ENCODE peak calls at places on chromosomes 11 and 22, in ten cellular contexts. Z, P, I, Q, S, F, Y, U, C and G are unnamed samples.

GRCh38 chr11:37972691-37973090 is 1374.7 kb upstream of the RAG2 start:
- DNase-seq in Y (peak), S (no peak), C (no peak), I (no peak), F (no peak), Z (peak), U (no peak), P (no peak), Q (no peak), G (no peak)

GRCh38 chr11:100576044-100577021 is 110.8 kb upstream of the ARHGAP42 start:
- DNase-seq in U (no peak), C (no peak), P (peak), Z (peak), Q (no peak), Y (peak), I (peak), S (no peak), F (no peak), G (peak)

GRCh38 chr11:92753161-92753560 is 216.3 kb upstream of the MTNR1B start:
- DNase-seq in Q (no peak), C (no peak), I (no peak), F (no peak), Z (no peak), S (no peak), U (no peak), Y (no peak), P (no peak), G (no peak)

GRCh38 chr11:32895471-32895870 is 2.9 kb downstream of the QSER1 start:
- DNase-seq in Z (no peak), C (no peak), S (no peak), Y (no peak), F (no peak), I (no peak), Q (no peak), P (no peak), U (no peak), G (no peak)

GRCh38 chr11:101428918-101429317 is 154.9 kb downstream of the TRPC6 start:
- DNase-seq in S (no peak), C (no peak), F (no peak), Y (peak), P (no peak), Z (peak), I (peak), Q (no peak), U (no peak), G (peak)

GRCh38 chr11:68457898-68458249 is 2.7 kb upstream of the PPP6R3 start:
- DNase-seq in C (no peak), Y (no peak), Z (no peak), F (no peak), I (no peak), P (no peak), Q (no peak), U (no peak), S (no peak), G (peak)

GRCh38 chr11:116578971-116579687 is 193.7 kb downstream of the BUD13 start:
- DNase-seq in P (no peak), F (no peak), Q (no peak), U (no peak), I (no peak), Z (no peak), Y (peak), C (no peak), S (no peak), G (no peak)

GRCh38 chr11:120335928-120336640 is at the start of gene ARHGEF12:
- DNase-seq in S (peak), I (peak), Y (peak), Z (peak), F (peak), P (peak), C (peak), Q (peak), U (peak), G (peak)

GRCh38 chr22:24216541-24217209 is 28.2 kb downstream of the GGT5 start:
- DNase-seq in S (no peak), U (peak), Z (no peak), Y (no peak), F (no peak), I (no peak), P (no peak), Q (no peak), C (no peak), G (no peak)

GRCh38 chr11:61972796-61973602 is 5.6 kb upstream of the FTH1 start:
- DNase-seq in I (no peak), Z (peak), C (no peak), U (no peak), P (peak), F (peak), Q (no peak), Y (no peak), S (no peak), G (peak)

GRCh38 chr11:721913-722811 is 16.1 kb downstream of the EPS8L2 start:
- DNase-seq in F (peak), S (peak), U (peak), Z (no peak), Y (no peak), I (peak), C (peak), Q (no peak), P (no peak), G (peak)

GRCh38 chr11:1879342-1879940 is 12.3 kb downstream of the PRR33 start:
- DNase-seq in C (no peak), Q (peak), Y (no peak), F (no peak), S (no peak), I (no peak), U (no peak), Z (no peak), P (no peak), G (no peak)

GRCh38 chr11:71947498-71947897 is 18.7 kb downstream of the RNF121 start:
- DNase-seq in P (no peak), Y (no peak), U (no peak), Z (no peak), I (no peak), S (no peak), Q (no peak), C (no peak), F (no peak), G (peak)

GRCh38 chr22:30314918-30315317 is 11.8 kb downstream of the TBC1D10A start:
- DNase-seq in I (no peak), Q (no peak), Y (no peak), F (no peak), S (peak), U (no peak), Z (no peak), P (no peak), C (peak), G (no peak)

GRCh38 chr11:43489869-43490465 is 131.2 kb downstream of the TTC17 start:
- DNase-seq in S (no peak), Y (no peak), U (no peak), Q (no peak), Z (no peak), C (no peak), F (no peak), P (no peak), I (no peak), G (peak)

GRCh38 chr11:117688255-117688797 is 108.7 kb downstream of the DSCAML1 start:
- DNase-seq in P (no peak), I (no peak), U (no peak), Q (no peak), S (no peak), F (no peak), Z (no peak), C (no peak), Y (no peak), G (no peak)

GRCh38 chr11:83863272-83863671 is 577.1 kb upstream of the CCDC90B start:
- DNase-seq in Y (no peak), U (no peak), F (no peak), Z (no peak), C (no peak), Q (no peak), I (no peak), P (no peak), S (no peak), G (no peak)

GRCh38 chr11:20013346-20014066 is 146.8 kb downstream of the DBX1 start:
- DNase-seq in S (no peak), C (no peak), Z (peak), P (no peak), I (no peak), U (no peak), Y (peak), F (no peak), Q (no peak), G (peak)

GRCh38 chr11:128552783-128553661 is 34.3 kb downstream of the ETS1 start:
- DNase-seq in C (no peak), P (peak), U (no peak), Q (no peak), Y (peak), F (no peak), Z (no peak), I (no peak), S (peak), G (no peak)

GRCh38 chr11:128500488-128500887 is 86.9 kb downstream of the ETS1 start:
- DNase-seq in F (no peak), P (no peak), C (no peak), Y (no peak), Z (no peak), U (no peak), Q (no peak), S (no peak), I (no peak), G (no peak)

GRCh38 chr11:46247664-46248063 is 29.8 kb upstream of the CREB3L1 start:
- DNase-seq in I (peak), U (peak), P (peak), Y (peak), S (no peak), Q (no peak), F (no peak), C (no peak), Z (peak), G (peak)

GRCh38 chr11:119316729-119317591 is at the start of gene MCAM:
- DNase-seq in U (no peak), I (no peak), Z (peak), S (no peak), P (no peak), Q (peak), C (no peak), Y (peak), F (peak), G (no peak)

GRCh38 chr22:48605125-48605524 is 1222.5 kb downstream of the BRD1 start:
- DNase-seq in U (no peak), F (no peak), Y (no peak), I (no peak), Q (no peak), P (no peak), S (no peak), C (no peak), Z (no peak), G (no peak)

GRCh38 chr11:10072142-10072541 is 221.9 kb downstream of the SBF2 start:
- DNase-seq in I (no peak), C (no peak), Q (no peak), Y (peak), F (no peak), U (no peak), Z (no peak), S (no peak), P (no peak), G (no peak)

GRCh38 chr22:24091551-24092420 is 80.7 kb downstream of the CABIN1 start:
- DNase-seq in Z (no peak), Y (no peak), P (no peak), Q (peak), C (no peak), U (no peak), S (no peak), F (no peak), I (no peak), G (no peak)

GRCh38 chr11:70578831-70579230 is 180.5 kb downstream of the CTTN start:
- DNase-seq in Q (no peak), Y (no peak), U (no peak), F (peak), S (no peak), Z (no peak), C (no peak), P (no peak), I (no peak), G (no peak)

GRCh38 chr11:130023204-130023603 is 20.6 kb upstream of the PRDM10 start:
- DNase-seq in I (no peak), P (peak), F (no peak), S (no peak), Z (peak), Y (peak), C (no peak), Q (no peak), U (no peak), G (no peak)

GRCh38 chr11:57871231-57871630 is 109.6 kb downstream of the CTNND1 start:
- DNase-seq in C (no peak), F (no peak), Y (no peak), Q (no peak), U (no peak), I (no peak), Z (no peak), P (no peak), S (no peak), G (no peak)

GRCh38 chr11:133595998-133596590 is 63.8 kb upstream of the OPCML start:
- DNase-seq in U (no peak), Z (no peak), I (no peak), Y (no peak), C (no peak), F (no peak), S (no peak), P (no peak), Q (no peak), G (no peak)

GRCh38 chr11:60316317-60316716 is 10.7 kb upstream of the MS4A6E start:
- DNase-seq in Q (no peak), P (no peak), Z (no peak), U (no peak), C (no peak), Y (no peak), I (peak), F (no peak), S (no peak), G (no peak)

GRCh38 chr11:1847006-1847735 is 5.7 kb upstream of the LSP1 start:
- DNase-seq in U (no peak), Q (no peak), F (peak), C (no peak), Z (no peak), I (no peak), Y (no peak), S (no peak), P (no peak), G (no peak)

GRCh38 chr11:91773090-91773489 is 451.5 kb upstream of the FAT3 start:
- DNase-seq in Q (no peak), P (no peak), S (no peak), U (no peak), C (no peak), I (no peak), F (no peak), Y (peak), Z (peak), G (no peak)

GRCh38 chr11:119808431-119809185 is 79.6 kb upstream of the NECTIN1 start:
- DNase-seq in I (no peak), Y (no peak), Q (no peak), U (no peak), Z (no peak), C (no peak), S (no peak), F (no peak), P (no peak), G (no peak)

GRCh38 chr22:39292002-39292401 is 27.4 kb downstream of the RPL3 start:
- DNase-seq in Z (peak), Q (no peak), U (no peak), I (no peak), S (no peak), Y (no peak), P (no peak), F (peak), C (no peak), G (no peak)

GRCh38 chr22:39289445-39290247 is 29.8 kb downstream of the RPL3 start:
- DNase-seq in F (peak), I (no peak), Y (no peak), Z (no peak), P (no peak), S (no peak), U (no peak), C (no peak), Q (no peak), G (no peak)

GRCh38 chr22:39291501-39291900 is 27.9 kb downstream of the RPL3 start:
- DNase-seq in I (no peak), Y (no peak), Q (no peak), U (no peak), Z (no peak), P (no peak), C (no peak), S (no peak), F (peak), G (no peak)

GRCh38 chr22:39290248-39290720 is 29.1 kb downstream of the RPL3 start:
- DNase-seq in F (no peak), U (no peak), Y (no peak), Q (no peak), C (no peak), P (peak), I (no peak), S (no peak), Z (peak), G (no peak)

DNA sequence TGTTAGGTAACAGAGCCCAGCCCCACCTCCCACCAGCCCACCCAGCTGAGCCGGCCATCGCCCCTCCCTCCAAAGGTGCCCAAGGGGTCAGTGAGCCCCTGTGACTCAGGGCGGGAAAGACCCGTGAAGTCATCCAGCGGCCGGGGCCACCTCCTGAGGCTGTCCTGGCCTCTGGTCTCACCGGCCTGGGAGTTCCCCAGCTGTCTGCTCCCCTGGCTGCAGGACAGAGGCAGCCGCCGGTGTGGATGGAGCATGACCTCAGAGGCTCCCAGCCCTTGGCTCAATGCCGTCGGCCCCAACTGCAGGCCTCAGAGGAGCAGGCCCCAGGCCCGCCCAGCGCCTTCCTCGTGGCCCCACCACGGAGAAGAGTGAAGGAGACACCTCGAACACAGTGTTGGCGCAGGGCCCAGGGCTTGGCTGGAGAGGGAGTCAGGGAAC is 28.7 kb downstream of the RPL3 start:
- DNase-seq in Z (peak), U (no peak), Y (peak), F (peak), Q (peak), P (peak), S (no peak), C (no peak), I (no peak), G (no peak)
- H3K27ac ChIP-seq in Z (peak), U (no peak), Y (no peak), F (peak), Q (peak), P (peak), S (no peak), C (no peak), I (no peak), G (no peak)

GRCh38 chr22:22507743-22508273 is 734 bp downstream of the ZNF280B start:
- DNase-seq in Q (no peak), Y (no peak), P (no peak), S (no peak), Z (no peak), U (peak), I (no peak), C (no peak), F (no peak), G (no peak)
- H3K27ac ChIP-seq in Q (no peak), Y (no peak), P (peak), S (no peak), Z (no peak), U (peak), I (no peak), C (no peak), F (no peak), G (no peak)

DNA sequence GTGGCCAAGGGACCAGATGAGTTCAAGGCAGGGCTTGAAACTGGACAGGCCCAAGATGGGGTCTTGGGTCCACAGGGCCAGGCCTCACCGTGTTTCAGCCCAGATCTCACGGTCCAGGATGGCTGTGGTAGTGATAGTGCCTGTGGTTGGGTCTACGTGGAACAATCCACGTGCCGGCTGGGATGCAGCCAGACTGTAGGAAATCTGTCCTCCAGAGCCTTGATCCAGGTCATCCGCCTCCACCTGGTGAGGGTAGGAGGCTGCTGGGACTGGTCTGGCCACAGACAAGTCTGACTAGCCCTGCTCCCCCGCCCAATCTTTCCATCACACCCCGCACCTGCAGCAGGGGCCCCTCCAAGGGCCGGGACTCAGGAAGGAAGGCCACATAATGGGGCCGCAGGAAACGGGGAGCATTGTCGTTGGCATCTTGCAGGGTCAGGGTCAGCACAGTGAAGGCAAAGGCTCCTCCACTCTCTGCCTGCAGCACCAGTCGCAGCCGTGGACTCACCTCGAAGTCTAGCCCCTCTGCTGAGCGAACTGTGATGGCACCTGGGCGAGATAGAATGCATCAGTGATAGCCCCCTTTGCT is 6.7 kb upstream of the TPP1 start:
- DNase-seq in Z (no peak), P (no peak), I (no peak), Y (no peak), Q (no peak), C (no peak), F (no peak), U (no peak), S (no peak), G (no peak)
- H3K27ac ChIP-seq in Z (no peak), P (no peak), I (no peak), Y (no peak), Q (no peak), C (no peak), F (no peak), U (no peak), S (no peak), G (no peak)

DNA sequence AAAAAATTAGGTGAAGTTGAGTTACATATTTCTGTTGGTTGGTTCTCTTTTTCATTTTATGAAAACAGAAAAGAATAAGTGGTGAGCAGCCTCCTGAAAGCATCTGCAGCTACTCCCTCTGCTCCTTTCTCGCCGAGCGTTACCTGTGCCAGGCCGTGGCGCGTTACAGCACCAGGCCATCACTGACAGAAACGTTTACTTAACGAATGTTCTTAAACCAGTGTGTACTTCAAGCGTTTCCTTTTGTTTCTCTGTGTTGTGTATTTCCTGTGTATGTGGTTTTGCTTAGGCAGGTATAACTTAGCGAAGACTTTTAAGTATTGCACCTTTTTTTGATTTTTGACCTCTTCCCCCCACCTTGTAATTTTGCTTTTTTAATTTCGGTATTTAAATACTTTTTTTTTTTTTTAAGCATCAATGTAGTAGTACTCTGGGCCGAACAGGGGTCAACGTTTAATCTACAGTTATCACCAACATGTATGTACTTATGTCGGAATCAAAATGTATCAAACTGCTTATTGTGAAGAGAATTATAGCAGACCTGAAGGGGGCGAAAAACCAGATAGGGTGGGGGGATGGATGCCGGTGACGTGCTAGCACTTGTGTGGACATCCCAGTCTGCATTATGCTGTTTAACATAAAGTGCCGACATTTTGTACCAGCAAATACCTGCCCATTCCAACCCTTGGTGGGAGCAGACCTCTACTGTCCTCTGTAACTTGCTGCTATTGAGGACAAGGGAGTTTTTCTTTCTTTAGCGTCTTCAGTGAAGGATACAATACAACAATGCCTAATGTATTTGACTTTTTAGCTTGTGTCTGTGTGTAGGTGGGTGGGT is 21.6 kb upstream of the ADSL start:
- DNase-seq in P (no peak), Y (no peak), Z (no peak), U (peak), Q (no peak), I (no peak), F (no peak), C (peak), S (peak), G (peak)
- H3K27ac ChIP-seq in P (no peak), Y (no peak), Z (no peak), U (peak), Q (peak), I (no peak), F (no peak), C (peak), S (peak), G (peak)